ENCODE peak calls at places on chromosome 21, in seven cellular contexts. U, K, A, V, F, Z and B are unnamed samples.
A peak's percentile ranks its signal among the peaks of the same experiment; 100 is the strongest.

GRCh38 chr21:37994211-37994610 is 78.0 kb upstream of the KCNJ6 start:
- DNase-seq in U (no peak), K (no peak), A (no peak), V (no peak), F (no peak), Z (no peak), B (no peak)

GRCh38 chr21:31713973-31714740 is 17.8 kb downstream of the SCAF4 start:
- DNase-seq in U (no peak), K (no peak), A (no peak), V (no peak), F (no peak), Z (no peak), B (no peak)

GRCh38 chr21:24896735-24897124 is 710.6 kb downstream of the MRPL39 start:
- DNase-seq in U (no peak), K (no peak), A (no peak), V (no peak), F (no peak), Z (no peak), B (no peak)

GRCh38 chr21:36704281-36704957 is 5.5 kb downstream of the SIM2 start:
- DNase-seq in U (peak; percentile 60), K (no peak), A (no peak), V (no peak), F (no peak), Z (no peak), B (no peak)

GRCh38 chr21:31201548-31201947 is 142.5 kb downstream of the TIAM1 start:
- DNase-seq in U (no peak), K (no peak), A (no peak), V (no peak), F (no peak), Z (no peak), B (no peak)

GRCh38 chr21:37257526-37257966 is 9.6 kb downstream of the VPS26C start:
- DNase-seq in U (no peak), K (no peak), A (no peak), V (peak; percentile 55), F (no peak), Z (no peak), B (no peak)

GRCh38 chr21:45970674-45971486 is 10.7 kb upstream of the COL6A1 start:
- DNase-seq in U (peak; percentile 85), K (peak; percentile 66), A (peak; percentile 74), V (peak; percentile 25), F (no peak), Z (no peak), B (no peak)

GRCh38 chr21:14875704-14876364 is 189.0 kb downstream of the NRIP1 start:
- DNase-seq in U (no peak), K (no peak), A (no peak), V (no peak), F (no peak), Z (no peak), B (no peak)

GRCh38 chr21:42401820-42402251 is 1.9 kb upstream of the UBASH3A start:
- DNase-seq in U (no peak), K (no peak), A (no peak), V (no peak), F (no peak), Z (no peak), B (no peak)

GRCh38 chr21:17454315-17455027 is 58.4 kb upstream of the CXADR start:
- DNase-seq in U (peak; percentile 94), K (no peak), A (peak; percentile 71), V (no peak), F (no peak), Z (no peak), B (no peak)

GRCh38 chr21:43291347-43291950 is 122.6 kb downstream of the CRYAA start:
- DNase-seq in U (no peak), K (no peak), A (no peak), V (no peak), F (no peak), Z (no peak), B (no peak)

GRCh38 chr21:27040738-27041137 is 73.8 kb upstream of the ADAMTS5 start:
- DNase-seq in U (no peak), K (no peak), A (no peak), V (no peak), F (no peak), Z (no peak), B (no peak)

GRCh38 chr21:18954415-18954972 is 550.9 kb upstream of the TMPRSS15 start:
- DNase-seq in U (no peak), K (no peak), A (no peak), V (no peak), F (no peak), Z (no peak), B (no peak)